ENCODE peak calls at places on chromosomes 3 and 15, in five cellular contexts. H, Z, F, G and X are unnamed samples.

GRCh38 chr3:98702166-98702565 is 61.0 kb upstream of the ST3GAL6 start:
- DNase-seq in H (no peak), Z (peak; percentile 71), F (no peak), G (peak; percentile 85), X (no peak)

GRCh38 chr3:13479332-13479581 is 849 bp upstream of the HDAC11 start:
- DNase-seq in H (peak; percentile 85), Z (no peak), F (no peak), G (no peak), X (peak; percentile 4)

GRCh38 chr3:155738580-155739076 is 6.2 kb downstream of the PLCH1 start:
- DNase-seq in H (no peak), Z (no peak), F (no peak), G (no peak), X (no peak)

GRCh38 chr15:100030586-100031249 is 297.5 kb upstream of the LYSMD4 start:
- DNase-seq in H (no peak), Z (no peak), F (no peak), G (peak; percentile 33), X (no peak)

GRCh38 chr15:26891448-26891881 is 24.6 kb downstream of the GABRA5 start:
- DNase-seq in H (peak; percentile 80), Z (peak; percentile 28), F (no peak), G (peak; percentile 40), X (no peak)

GRCh38 chr15:37102315-37103021 is 2.1 kb upstream of the MEIS2 start:
- DNase-seq in H (peak; percentile 76), Z (no peak), F (no peak), G (peak; percentile 56), X (no peak)

GRCh38 chr15:92655178-92655995 is at the start of gene FAM174B:
- DNase-seq in H (peak; percentile 88), Z (no peak), F (peak; percentile 26), G (peak; percentile 51), X (no peak)

GRCh38 chr3:114205541-114205940 is 26.7 kb upstream of the DRD3 start:
- DNase-seq in H (no peak), Z (no peak), F (no peak), G (no peak), X (no peak)

GRCh38 chr3:125003369-125003853 is 52.4 kb downstream of the HEG1 start:
- DNase-seq in H (no peak), Z (peak; percentile 99), F (no peak), G (peak; percentile 86), X (no peak)